ENCODE peak calls at places on chromosomes 6 and 20, in eight cellular contexts. F, D, Q, Y, U, T, E and J are unnamed samples.

GRCh38 chr6:138374815-138375214 is 2.9 kb upstream of the SMIM28 start:
- DNase-seq in F (no peak), D (no peak), Q (no peak), Y (no peak), U (no peak), T (no peak), E (no peak), J (no peak)

GRCh38 chr6:11007715-11008608 is 36.1 kb downstream of the ELOVL2 start:
- DNase-seq in F (no peak), D (no peak), Q (no peak), Y (peak; percentile 22), U (no peak), T (no peak), E (no peak), J (no peak)

GRCh38 chr6:158321960-158322359 is 9.7 kb downstream of the TULP4 start:
- DNase-seq in F (no peak), D (no peak), Q (no peak), Y (peak; percentile 71), U (no peak), T (no peak), E (no peak), J (no peak)

GRCh38 chr6:137024172-137024990 is 20.4 kb downstream of the IL20RA start:
- DNase-seq in F (no peak), D (no peak), Q (no peak), Y (no peak), U (no peak), T (no peak), E (no peak), J (no peak)

GRCh38 chr20:61901421-61902212 is 164.1 kb downstream of the TAF4 start:
- DNase-seq in F (no peak), D (no peak), Q (no peak), Y (peak; percentile 21), U (no peak), T (no peak), E (no peak), J (no peak)

GRCh38 chr20:57150559-57150958 is 115.9 kb downstream of the BMP7 start:
- DNase-seq in F (no peak), D (no peak), Q (no peak), Y (no peak), U (no peak), T (no peak), E (no peak), J (no peak)

GRCh38 chr6:111590209-111590955 is 15.3 kb downstream of the TRAF3IP2 start:
- DNase-seq in F (no peak), D (no peak), Q (no peak), Y (no peak), U (no peak), T (no peak), E (no peak), J (no peak)

GRCh38 chr6:89413006-89413400 is 930 bp upstream of the RRAGD start:
- DNase-seq in F (no peak), D (no peak), Q (no peak), Y (no peak), U (no peak), T (no peak), E (no peak), J (no peak)

GRCh38 chr20:23244916-23245552 is 105.6 kb upstream of the NXT1 start:
- DNase-seq in F (no peak), D (no peak), Q (no peak), Y (no peak), U (no peak), T (no peak), E (no peak), J (no peak)

GRCh38 chr20:57650756-57651483 is 30.7 kb upstream of the ZBP1 start:
- DNase-seq in F (no peak), D (peak; percentile 43), Q (no peak), Y (no peak), U (no peak), T (no peak), E (no peak), J (no peak)

GRCh38 chr20:37365760-37366638 is 20.1 kb downstream of the SRC start:
- DNase-seq in F (no peak), D (no peak), Q (no peak), Y (no peak), U (no peak), T (no peak), E (peak; percentile 59), J (no peak)